ENCODE peak calls at places on chromosomes 4 and X, in eight cellular contexts. R, A, B, V, K, S, X and G are unnamed samples.

GRCh38 chrX:96776966-96777365 is 92.3 kb downstream of the DIAPH2 start:
- DNase-seq in R (no peak), A (no peak), B (no peak), V (no peak), K (no peak), S (no peak), X (peak), G (no peak)

GRCh38 chr4:165953181-165953580 is 80.1 kb downstream of the TLL1 start:
- DNase-seq in R (no peak), A (no peak), B (no peak), V (no peak), K (no peak), S (no peak), X (no peak), G (no peak)

GRCh38 chr4:173009129-173009823 is 159.3 kb upstream of the GALNT7 start:
- DNase-seq in R (no peak), A (no peak), B (no peak), V (no peak), K (no peak), S (no peak), X (peak), G (no peak)

GRCh38 chr4:37780444-37781133 is 45.9 kb upstream of the PGM2 start:
- DNase-seq in R (no peak), A (no peak), B (no peak), V (no peak), K (no peak), S (no peak), X (peak), G (no peak)

GRCh38 chr4:85399270-85399669 is 75.7 kb upstream of the ARHGAP24 start:
- DNase-seq in R (no peak), A (no peak), B (no peak), V (no peak), K (no peak), S (no peak), X (no peak), G (no peak)

GRCh38 chr4:26406346-26406975 is 83.8 kb downstream of the CCKAR start:
- DNase-seq in R (no peak), A (no peak), B (no peak), V (no peak), K (no peak), S (no peak), X (peak), G (no peak)

GRCh38 chrX:42754582-42754981 is 23.4 kb downstream of the PPP1R2C start:
- DNase-seq in R (no peak), A (no peak), B (no peak), V (no peak), K (peak), S (no peak), X (no peak), G (no peak)

GRCh38 chr4:90357117-90357710 is 230.0 kb downstream of the CCSER1 start:
- DNase-seq in R (peak), A (no peak), B (no peak), V (no peak), K (no peak), S (peak), X (peak), G (no peak)

GRCh38 chr4:20299515-20299914 is 47.8 kb downstream of the SLIT2 start:
- DNase-seq in R (no peak), A (no peak), B (no peak), V (no peak), K (peak), S (peak), X (peak), G (no peak)

GRCh38 chr4:152591361-152591760 is 55.5 kb upstream of the FBXW7 start:
- DNase-seq in R (peak), A (no peak), B (peak), V (peak), K (peak), S (no peak), X (peak), G (peak)

GRCh38 chr4:4801013-4801412 is 58.5 kb upstream of the MSX1 start:
- DNase-seq in R (no peak), A (no peak), B (no peak), V (no peak), K (no peak), S (no peak), X (no peak), G (no peak)

GRCh38 chr4:181647396-181648107 is 595.6 kb upstream of the TENM3 start:
- DNase-seq in R (no peak), A (no peak), B (no peak), V (no peak), K (peak), S (no peak), X (peak), G (no peak)

GRCh38 chr4:182310316-182310715 is 67.1 kb downstream of the TENM3 start:
- DNase-seq in R (no peak), A (no peak), B (no peak), V (no peak), K (no peak), S (no peak), X (no peak), G (no peak)

GRCh38 chr4:169870507-169870906 is 112.8 kb upstream of the HPF1 start:
- DNase-seq in R (no peak), A (no peak), B (no peak), V (no peak), K (no peak), S (no peak), X (no peak), G (no peak)

GRCh38 chrX:45849261-45849660 is 648.6 kb upstream of the DIPK2B start:
- DNase-seq in R (peak), A (no peak), B (no peak), V (no peak), K (no peak), S (peak), X (peak), G (no peak)

GRCh38 chr4:186644737-186645261 is 78.9 kb downstream of the FAT1 start:
- DNase-seq in R (peak), A (no peak), B (peak), V (no peak), K (no peak), S (no peak), X (peak), G (no peak)

GRCh38 chrX:10579753-10580060 is 40.7 kb downstream of the MID1 start:
- DNase-seq in R (no peak), A (no peak), B (no peak), V (no peak), K (no peak), S (peak), X (peak), G (no peak)

GRCh38 chrX:39755152-39756032 is 342.4 kb downstream of the BCOR start:
- DNase-seq in R (no peak), A (peak), B (peak), V (no peak), K (peak), S (peak), X (peak), G (no peak)

GRCh38 chr4:56220261-56220660 is 167.0 kb downstream of the AASDH start:
- DNase-seq in R (no peak), A (no peak), B (no peak), V (no peak), K (no peak), S (no peak), X (peak), G (no peak)

GRCh38 chrX:48460606-48461005 is 9.5 kb downstream of the SLC38A5 start:
- DNase-seq in R (no peak), A (no peak), B (no peak), V (no peak), K (no peak), S (no peak), X (no peak), G (no peak)

GRCh38 chr4:106816501-106816900 is 219.6 kb downstream of the DKK2 start:
- DNase-seq in R (no peak), A (no peak), B (no peak), V (no peak), K (no peak), S (no peak), X (peak), G (no peak)

GRCh38 chr4:175509320-175509719 is 302.7 kb downstream of the GPM6A start:
- DNase-seq in R (peak), A (no peak), B (no peak), V (peak), K (no peak), S (peak), X (no peak), G (no peak)

GRCh38 chrX:81120270-81120935 is 81.3 kb downstream of the HMGN5 start:
- DNase-seq in R (peak), A (no peak), B (no peak), V (no peak), K (no peak), S (no peak), X (no peak), G (no peak)

GRCh38 chrX:154458954-154459829 is 1.1 kb downstream of the PLXNA3 start:
- DNase-seq in R (peak), A (no peak), B (peak), V (no peak), K (no peak), S (no peak), X (peak), G (no peak)

GRCh38 chrX:40098264-40099045 is 697 bp upstream of the BCOR start:
- DNase-seq in R (peak), A (no peak), B (peak), V (peak), K (peak), S (no peak), X (peak), G (no peak)

GRCh38 chr4:1759170-1759817 is 33.8 kb upstream of the FGFR3 start:
- DNase-seq in R (no peak), A (no peak), B (no peak), V (no peak), K (peak), S (no peak), X (no peak), G (no peak)

GRCh38 chrX:134631404-134632346 is 26.6 kb downstream of the PLAC1 start:
- DNase-seq in R (no peak), A (peak), B (no peak), V (no peak), K (no peak), S (no peak), X (peak), G (no peak)

GRCh38 chr4:11424000-11424399 is 4.7 kb downstream of the HS3ST1 start:
- DNase-seq in R (peak), A (no peak), B (no peak), V (peak), K (peak), S (no peak), X (peak), G (peak)

GRCh38 chr4:11313157-11313943 is 115.3 kb downstream of the HS3ST1 start:
- DNase-seq in R (no peak), A (no peak), B (no peak), V (no peak), K (no peak), S (no peak), X (no peak), G (no peak)

GRCh38 chrX:134294548-134294947 is 57.6 kb downstream of the CCDC160 start:
- DNase-seq in R (peak), A (no peak), B (no peak), V (no peak), K (no peak), S (no peak), X (peak), G (no peak)

GRCh38 chr4:153706519-153706918 is 22.4 kb downstream of the TLR2 start:
- DNase-seq in R (no peak), A (no peak), B (no peak), V (no peak), K (no peak), S (no peak), X (no peak), G (no peak)

DNA sequence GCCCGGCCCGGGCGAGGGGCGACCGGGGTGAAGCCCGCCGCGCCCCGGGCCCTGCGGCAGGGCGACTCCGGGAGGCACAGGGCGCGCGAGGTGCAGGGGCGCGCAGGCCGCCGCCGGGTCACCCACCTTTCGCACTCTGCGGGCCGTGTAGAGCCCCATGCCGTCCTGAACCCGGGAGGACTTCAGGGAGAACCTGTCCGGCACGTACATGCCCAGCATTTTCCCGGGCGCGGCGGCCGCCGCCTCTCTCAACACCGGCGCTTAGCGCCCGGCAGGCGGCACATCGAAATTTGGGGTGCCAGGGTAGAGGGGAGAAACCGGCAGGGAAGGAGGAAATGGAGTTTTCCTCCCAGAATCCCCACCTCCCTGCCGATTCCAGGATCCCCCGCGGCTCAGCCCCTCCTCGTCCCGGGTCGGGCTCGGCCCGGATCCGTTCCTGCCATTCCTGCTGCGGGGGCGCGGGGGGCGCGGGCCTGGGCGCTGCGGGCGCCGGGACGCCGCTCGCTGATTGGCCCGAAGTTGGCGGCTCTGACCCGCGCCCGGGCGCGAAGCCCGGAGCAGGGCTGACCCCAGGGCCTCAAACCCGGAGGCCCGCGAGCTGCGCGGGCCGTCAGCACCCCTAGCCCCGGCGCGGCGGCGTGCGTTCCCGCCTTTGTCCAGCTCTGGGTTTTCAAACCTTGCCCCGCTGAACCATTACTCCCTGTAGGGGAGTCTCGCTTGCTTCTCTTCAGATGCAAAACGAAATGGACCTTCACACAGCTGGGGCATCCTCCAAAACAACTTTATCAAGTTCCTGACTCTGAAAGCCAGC is at the start of gene PRDM5:
- DNase-seq in R (peak), A (peak), B (peak), V (peak), K (peak), S (no peak), X (peak), G (peak)
- TF ChIP-seq CTCF in R (peak), A (peak), B (peak), V (no peak), K (no peak), S (peak), X (peak), G (peak)

DNA sequence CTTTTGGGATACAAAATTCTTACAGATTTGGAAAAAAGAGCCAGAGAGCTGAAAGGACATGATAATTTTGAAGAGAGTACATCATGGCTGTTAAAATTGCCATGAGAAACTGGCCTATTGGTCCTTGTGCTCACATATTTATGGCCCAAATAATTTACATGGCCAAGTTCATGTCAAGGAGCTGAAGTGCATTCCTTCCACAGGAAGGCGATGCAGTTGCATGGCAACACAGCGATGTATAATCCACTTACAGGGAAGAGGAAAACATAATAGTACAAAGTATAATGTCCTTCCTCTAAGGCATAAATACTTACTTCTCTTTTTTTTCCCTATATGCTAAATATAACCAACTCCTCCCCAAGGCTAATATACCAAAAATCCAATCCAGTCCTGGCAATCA is 914.5 kb upstream of the AGA start:
- DNase-seq in R (peak), A (no peak), B (no peak), V (peak), K (no peak), S (peak), X (no peak), G (no peak)
- TF ChIP-seq CTCF in R (no peak), A (no peak), B (no peak), V (no peak), K (no peak), S (peak), X (no peak), G (no peak)

GRCh38 chr4:64776820-64777219 is 367.6 kb upstream of the TECRL start:
- DNase-seq in R (no peak), A (no peak), B (no peak), V (no peak), K (no peak), S (no peak), X (no peak), G (no peak)

GRCh38 chr4:64777286-64777685 is 368.0 kb upstream of the TECRL start:
- DNase-seq in R (no peak), A (no peak), B (no peak), V (no peak), K (no peak), S (no peak), X (no peak), G (no peak)

GRCh38 chr4:64780664-64781063 is 371.4 kb upstream of the TECRL start:
- DNase-seq in R (no peak), A (no peak), B (no peak), V (no peak), K (no peak), S (no peak), X (no peak), G (no peak)

GRCh38 chr4:64784125-64784524 is 374.9 kb upstream of the TECRL start:
- DNase-seq in R (no peak), A (no peak), B (no peak), V (no peak), K (no peak), S (no peak), X (no peak), G (no peak)

GRCh38 chr4:64781737-64782326 is 372.6 kb upstream of the TECRL start:
- DNase-seq in R (peak), A (no peak), B (no peak), V (no peak), K (no peak), S (no peak), X (peak), G (no peak)
- TF ChIP-seq CTCF in R (peak), A (peak), B (peak), V (peak), K (peak), S (peak), X (peak), G (peak)

GRCh38 chr4:89158884-89159503 is 47.7 kb downstream of the TIGD2 start:
- DNase-seq in R (peak), A (no peak), B (no peak), V (no peak), K (no peak), S (peak), X (peak), G (no peak)
- TF ChIP-seq CTCF in R (peak), A (peak), B (peak), V (peak), K (peak), S (peak), X (peak), G (peak)

DNA sequence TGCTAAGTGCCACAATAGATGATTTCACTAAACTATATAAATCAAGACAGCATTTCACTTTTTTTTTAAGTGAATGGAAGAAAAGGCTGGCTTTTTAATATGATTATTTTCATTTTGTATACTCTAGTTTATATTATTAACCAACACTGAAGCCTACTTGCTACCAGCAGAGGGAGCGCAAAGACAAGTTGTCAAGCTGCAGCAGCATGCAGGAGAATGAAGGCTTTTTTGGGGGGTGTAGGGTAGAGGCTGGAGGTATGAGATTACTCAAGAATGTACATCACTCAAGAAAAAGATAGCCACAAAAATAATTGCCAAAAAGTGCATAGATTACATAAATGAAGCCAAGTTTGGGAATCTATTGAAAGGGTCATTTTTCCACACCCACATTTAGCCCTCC is 519.5 kb downstream of the FGF13 start:
- DNase-seq in R (peak), A (no peak), B (no peak), V (peak), K (peak), S (no peak), X (peak), G (peak)
- TF ChIP-seq CTCF in R (no peak), A (peak), B (peak), V (peak), K (peak), S (no peak), X (no peak), G (peak)